ENCODE peak calls at places on chromosomes 16 and 17, in ten cellular contexts. F, N, Z, W, M, Q, C, I, K and X are unnamed samples.

GRCh38 chr16:51151951-51152663 is 1.0 kb upstream of the SALL1 start:
- DNase-seq in K (no peak), Q (no peak), N (peak; percentile 77), M (peak; percentile 34), Z (no peak), C (peak; percentile 79), F (no peak), W (peak; percentile 74), I (no peak), X (no peak)

GRCh38 chr16:54277845-54278703 is 8.5 kb downstream of the IRX3 start:
- DNase-seq in Q (no peak), W (peak; percentile 60), F (no peak), K (no peak), N (no peak), I (no peak), M (peak; percentile 47), Z (peak; percentile 50), C (no peak), X (no peak)

GRCh38 chr16:86050591-86051375 is 151.8 kb downstream of the IRF8 start:
- DNase-seq in Z (no peak), M (no peak), Q (no peak), F (no peak), N (no peak), I (no peak), C (no peak), K (no peak), W (no peak), X (no peak)

GRCh38 chr16:27498916-27499658 is 50.6 kb downstream of the GTF3C1 start:
- DNase-seq in K (no peak), W (no peak), C (no peak), Z (no peak), M (no peak), Q (no peak), F (no peak), N (no peak), I (no peak), X (no peak)

GRCh38 chr17:40437095-40437732 is 6.0 kb upstream of the IGFBP4 start:
- DNase-seq in Z (peak; percentile 44), I (no peak), K (no peak), F (no peak), W (no peak), N (no peak), C (no peak), M (no peak), Q (no peak), X (peak; percentile 63)

GRCh38 chr17:37358098-37358829 is 17.5 kb upstream of the C17orf78 start:
- DNase-seq in K (peak; percentile 92), N (peak; percentile 52), I (no peak), W (peak; percentile 84), C (peak; percentile 81), M (peak; percentile 43), F (peak; percentile 82), Z (peak; percentile 75), Q (no peak), X (peak; percentile 77)

GRCh38 chr17:73592531-73592961 is 51.7 kb downstream of the SDK2 start:
- DNase-seq in K (no peak), M (no peak), I (no peak), C (no peak), N (no peak), W (no peak), F (no peak), Q (no peak), Z (no peak), X (no peak)

GRCh38 chr17:80978499-80979497 is 12.8 kb upstream of the CHMP6 start:
- DNase-seq in Z (no peak), W (no peak), F (no peak), Q (no peak), N (no peak), M (no peak), C (no peak), I (no peak), K (no peak), X (no peak)

GRCh38 chr17:83068641-83069570 is 10.5 kb upstream of the METRNL start:
- DNase-seq in K (no peak), Z (peak; percentile 64), F (no peak), C (no peak), W (no peak), I (no peak), M (no peak), N (no peak), Q (no peak), X (peak; percentile 56)

GRCh38 chr17:8470447-8471047 is 34.9 kb downstream of the NDEL1 start:
- DNase-seq in Q (no peak), N (peak; percentile 74), I (no peak), C (no peak), M (no peak), W (no peak), K (peak; percentile 89), Z (no peak), F (no peak), X (peak; percentile 84)

GRCh38 chr17:63275318-63275967 is 170.7 kb downstream of the CYB561 start:
- DNase-seq in F (peak; percentile 82), Q (no peak), I (no peak), K (no peak), M (no peak), Z (no peak), C (peak; percentile 40), N (no peak), W (no peak), X (no peak)

GRCh38 chr17:36592316-36592710 is 634 bp downstream of the DHRS11 start:
- DNase-seq in K (no peak), N (no peak), F (peak; percentile 49), Q (no peak), C (no peak), I (no peak), W (peak; percentile 71), M (no peak), Z (no peak), X (peak; percentile 67)

GRCh38 chr16:29950806-29951461 is 10.9 kb upstream of the TMEM219 start:
- DNase-seq in M (no peak), K (no peak), N (no peak), Q (no peak), C (no peak), I (no peak), W (no peak), F (no peak), Z (no peak), X (no peak)

GRCh38 chr17:31579265-31579664 is 187.8 kb downstream of the RAB11FIP4 start:
- DNase-seq in W (peak; percentile 77), Q (no peak), Z (no peak), K (no peak), N (no peak), I (no peak), F (no peak), M (peak; percentile 40), C (no peak), X (no peak)

GRCh38 chr17:31582151-31582907 is 190.9 kb downstream of the RAB11FIP4 start:
- DNase-seq in M (peak; percentile 66), W (no peak), Z (no peak), K (no peak), I (peak; percentile 32), C (no peak), Q (no peak), N (peak; percentile 41), F (no peak), X (peak; percentile 83)

GRCh38 chr17:31580331-31581021 is 189.0 kb downstream of the RAB11FIP4 start:
- DNase-seq in F (no peak), K (no peak), W (no peak), C (no peak), Q (no peak), M (peak; percentile 44), N (peak; percentile 45), Z (no peak), I (no peak), X (no peak)

GRCh38 chr17:31581491-31581890 is 190.0 kb downstream of the RAB11FIP4 start:
- DNase-seq in Q (no peak), N (peak; percentile 50), W (no peak), C (no peak), Z (no peak), I (no peak), M (peak; percentile 64), F (no peak), K (no peak), X (no peak)

GRCh38 chr17:31581022-31581483 is 189.6 kb downstream of the RAB11FIP4 start:
- DNase-seq in I (no peak), K (no peak), C (no peak), F (no peak), M (peak; percentile 90), Q (no peak), W (peak; percentile 84), Z (no peak), N (peak; percentile 60), X (peak; percentile 92)
- TF ChIP-seq EP300 in I (no peak), K (no peak), C (no peak), F (no peak), M (no peak), Q (no peak), W (peak; percentile 64), Z (no peak), N (no peak), X (no peak)

GRCh38 chr17:45284176-45285140 is 22.6 kb upstream of the SPATA32 start:
- DNase-seq in K (no peak), Z (peak; percentile 63), Q (no peak), W (no peak), M (peak; percentile 68), N (no peak), I (no peak), C (no peak), F (no peak), X (peak; percentile 85)
- TF ChIP-seq CTCF in K (peak; percentile 3), Z (no peak), Q (no peak), W (peak; percentile 42), M (no peak), N (no peak), I (peak; percentile 43), C (peak; percentile 71), F (peak; percentile 44), X (no peak)

GRCh38 chr16:79164378-79164720 is 436.2 kb downstream of the MAF start:
- DNase-seq in F (no peak), Z (no peak), N (no peak), W (no peak), Q (no peak), K (no peak), I (no peak), C (no peak), M (no peak), X (no peak)
- H3K27ac ChIP-seq in F (no peak overlapping the region), Z (no peak overlapping the region), N (no peak overlapping the region), W (no peak overlapping the region), Q (peak overlapping the region; percentile 14), K (no peak overlapping the region), I (no peak overlapping the region), C (no peak overlapping the region), M (no peak overlapping the region), X (peak overlapping the region; percentile 26)

GRCh38 chr17:16912021-16912962 is 59.6 kb downstream of the TNFRSF13B start:
- DNase-seq in F (no peak), K (peak; percentile 86), N (no peak), C (no peak), W (no peak), M (peak; percentile 17), Q (no peak), Z (no peak), I (no peak), X (peak; percentile 48)

GRCh38 chr17:16918443-16918842 is 53.5 kb downstream of the TNFRSF13B start:
- DNase-seq in F (no peak), Q (no peak), M (peak; percentile 7), C (no peak), K (no peak), N (no peak), W (no peak), Z (no peak), I (no peak), X (no peak)

GRCh38 chr17:16917995-16918394 is 53.9 kb downstream of the TNFRSF13B start:
- DNase-seq in I (no peak), W (no peak), K (no peak), N (no peak), C (no peak), Z (no peak), M (peak; percentile 16), F (no peak), Q (no peak), X (no peak)

GRCh38 chr17:16916557-16916920 is 55.4 kb downstream of the TNFRSF13B start:
- DNase-seq in C (no peak), I (no peak), K (no peak), M (peak; percentile 3), Q (no peak), W (no peak), N (no peak), Z (no peak), F (no peak), X (no peak)

GRCh38 chr17:16915752-16916556 is 56.0 kb downstream of the TNFRSF13B start:
- DNase-seq in Z (no peak), I (peak; percentile 17), K (peak; percentile 89), F (peak; percentile 75), M (peak; percentile 67), N (no peak), C (peak; percentile 32), Q (no peak), W (peak; percentile 64), X (no peak)
- TF ChIP-seq EP300 in Z (no peak), I (no peak), K (no peak), F (no peak), M (no peak), N (no peak), C (no peak), Q (no peak), W (no peak), X (no peak)